ENCODE peak calls at places on chromosomes 13 and 19, in six cellular contexts. S, B, W, I, F and U are unnamed samples. For H3K36me3, the result is how much of the 10 kb centered on the place peaks cover.

GRCh38 chr19:33284756-33285155 is 17.6 kb downstream of the CEBPA start:
- DNase-seq in S (no peak), I (no peak), W (no peak), B (no peak), F (no peak), U (peak)

GRCh38 chr19:18644144-18645034 is 7.6 kb downstream of the KLHL26 start:
- DNase-seq in F (peak), B (no peak), W (no peak), I (no peak), S (no peak), U (no peak)

GRCh38 chr19:19087676-19088075 is 23.9 kb downstream of the SLC25A42 start:
- DNase-seq in I (no peak), S (no peak), W (no peak), F (no peak), B (no peak), U (no peak)

GRCh38 chr19:38557205-38557799 is 60.5 kb downstream of the MAP4K1 start:
- DNase-seq in I (peak), F (no peak), B (no peak), W (no peak), S (no peak), U (no peak)

GRCh38 chr13:110125157-110125556 is 181.8 kb downstream of the COL4A1 start:
- DNase-seq in S (no peak), I (no peak), F (peak), W (no peak), B (no peak), U (no peak)

GRCh38 chr13:50531917-50532899 is 311.3 kb downstream of the DLEU7 start:
- DNase-seq in F (peak), W (no peak), S (no peak), B (no peak), I (no peak), U (no peak)

GRCh38 chr13:89401209-89401810 is 1730.1 kb downstream of the SLITRK5 start:
- DNase-seq in S (no peak), F (peak), W (no peak), I (no peak), B (no peak), U (no peak)

GRCh38 chr19:21607453-21607852 is 102.1 kb downstream of the ZNF429 start:
- DNase-seq in W (no peak), B (no peak), S (no peak), I (no peak), F (no peak), U (no peak)

DNA sequence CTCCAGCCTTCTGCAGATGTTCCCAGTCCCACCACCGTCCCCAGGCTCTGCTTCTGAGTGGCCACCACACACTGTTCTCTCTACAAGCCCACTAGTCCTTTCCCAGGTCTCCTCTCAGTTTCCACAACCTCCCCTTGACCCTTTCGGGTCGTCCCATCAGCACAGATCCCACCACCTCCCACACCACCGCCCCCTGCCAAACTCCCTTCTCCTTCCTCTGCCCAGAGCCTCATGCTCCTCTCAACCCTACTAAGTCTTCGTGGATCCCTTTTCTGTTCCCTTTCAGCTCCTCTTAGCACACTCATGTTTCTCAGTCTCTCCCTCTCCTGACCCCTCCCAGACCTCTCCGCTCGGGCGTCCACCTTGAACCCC is 1.9 kb downstream of the NAPA start:
- DNase-seq in F (no peak), W (no peak), S (peak), I (no peak), B (no peak), U (no peak)
- H3K9ac ChIP-seq in F (peak), W (no peak), S (no peak), I (peak), B (peak), U (peak)

DNA sequence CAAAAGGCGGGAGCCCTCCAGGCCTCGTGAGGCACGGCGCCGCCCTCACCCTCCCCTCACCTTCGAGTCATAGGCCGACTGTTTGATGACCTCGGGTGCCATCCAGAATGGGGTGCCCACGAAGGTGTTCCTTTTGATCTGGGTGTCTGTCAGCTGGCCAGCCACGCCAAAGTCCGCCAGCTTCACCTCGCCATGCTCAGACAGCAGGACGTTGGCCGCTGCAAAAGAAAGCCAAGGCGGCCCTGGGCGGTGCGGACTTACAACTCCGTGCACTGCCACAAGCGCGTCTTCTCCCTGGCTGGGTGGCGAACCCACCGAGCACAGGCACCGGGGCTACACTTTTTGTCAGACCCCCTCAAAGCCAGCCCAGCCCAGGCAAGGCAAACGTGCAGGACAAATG is 102.1 kb downstream of the STK24 start:
- DNase-seq in B (no peak), I (no peak), W (no peak), F (no peak), S (no peak), U (no peak)
- H3K36me3 ChIP-seq in B (under half), I (under half), W (under half), F (under half), S (under half), U (under half)

DNA sequence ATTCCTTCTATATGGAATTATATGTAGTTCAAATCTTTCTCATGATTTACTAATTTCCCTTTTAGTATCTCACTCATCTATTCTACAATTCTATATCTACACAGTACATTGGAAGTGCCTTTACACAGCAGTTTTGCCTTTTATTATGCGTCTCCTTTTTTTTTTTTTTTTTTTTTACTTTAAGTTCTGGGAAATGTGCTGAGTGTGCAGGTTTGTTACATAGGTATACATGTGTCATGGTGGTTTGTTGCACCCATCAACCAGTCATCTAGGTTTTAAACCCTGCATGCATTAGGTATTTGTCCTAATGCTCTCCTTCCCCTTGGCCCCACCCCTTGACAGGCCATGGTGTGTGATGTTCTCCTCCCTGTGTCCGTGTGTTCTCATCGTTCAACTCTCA is 1150.1 kb upstream of the PRR20A start:
- DNase-seq in S (no peak), W (no peak), I (no peak), B (no peak), F (no peak), U (no peak)
- H3K9ac ChIP-seq in S (no peak), W (no peak), I (no peak), B (no peak), F (no peak), U (no peak)

GRCh38 chr19:45349430-45349941 is 8.9 kb downstream of the KLC3 start:
- DNase-seq in I (no peak), S (no peak), F (no peak), B (no peak), W (no peak), U (no peak)

GRCh38 chr19:45347570-45348366 is 7.2 kb downstream of the KLC3 start:
- DNase-seq in I (no peak), S (no peak), F (no peak), W (no peak), B (no peak), U (no peak)

GRCh38 chr19:45349126-45349415 is 8.5 kb downstream of the KLC3 start:
- DNase-seq in I (no peak), F (no peak), B (no peak), S (no peak), W (no peak), U (no peak)

GRCh38 chr19:45350477-45351058 is 10.0 kb downstream of the KLC3 start:
- DNase-seq in W (no peak), B (no peak), S (no peak), F (no peak), I (no peak), U (no peak)

GRCh38 chr19:45348367-45349125 is 8.0 kb downstream of the KLC3 start:
- DNase-seq in W (no peak), B (no peak), S (no peak), F (no peak), I (no peak), U (no peak)
- H3K36me3 ChIP-seq in W (under half), B (under half), S (under half), F (under half), I (under half), U (under half)

GRCh38 chr13:105982219-105982618 is 553.2 kb downstream of the EFNB2 start:
- DNase-seq in B (no peak), S (peak), I (no peak), W (no peak), F (no peak), U (peak)
- H3K9ac ChIP-seq in B (no peak), S (no peak), I (no peak), W (no peak), F (no peak), U (no peak)

GRCh38 chr13:67175836-67176235 is 54.3 kb downstream of the PCDH9 start:
- DNase-seq in F (no peak), S (no peak), B (no peak), I (no peak), W (no peak), U (no peak)
- H3K36me3 ChIP-seq in F (under half), S (under half), B (under half), I (under half), W (under half), U (under half)

GRCh38 chr19:28880735-28881401 is 332.1 kb downstream of the UQCRFS1 start:
- DNase-seq in W (no peak), I (no peak), B (no peak), F (no peak), S (peak), U (no peak)
- H3K9ac ChIP-seq in W (no peak), I (no peak), B (no peak), F (no peak), S (no peak), U (no peak)

GRCh38 chr19:58204566-58204965 is 21.7 kb downstream of the ZNF274 start:
- DNase-seq in I (no peak), F (no peak), S (no peak), B (no peak), W (no peak), U (no peak)

GRCh38 chr19:58213075-58213369 is 15.7 kb upstream of the ZNF544 start:
- DNase-seq in I (no peak), F (no peak), B (no peak), W (no peak), S (no peak), U (no peak)

GRCh38 chr19:58212336-58213074 is 16.2 kb upstream of the ZNF544 start:
- DNase-seq in S (no peak), I (no peak), W (no peak), F (no peak), B (no peak), U (no peak)

GRCh38 chr19:58203814-58204475 is 21.1 kb downstream of the ZNF274 start:
- DNase-seq in I (no peak), S (no peak), F (no peak), B (no peak), W (no peak), U (no peak)

DNA sequence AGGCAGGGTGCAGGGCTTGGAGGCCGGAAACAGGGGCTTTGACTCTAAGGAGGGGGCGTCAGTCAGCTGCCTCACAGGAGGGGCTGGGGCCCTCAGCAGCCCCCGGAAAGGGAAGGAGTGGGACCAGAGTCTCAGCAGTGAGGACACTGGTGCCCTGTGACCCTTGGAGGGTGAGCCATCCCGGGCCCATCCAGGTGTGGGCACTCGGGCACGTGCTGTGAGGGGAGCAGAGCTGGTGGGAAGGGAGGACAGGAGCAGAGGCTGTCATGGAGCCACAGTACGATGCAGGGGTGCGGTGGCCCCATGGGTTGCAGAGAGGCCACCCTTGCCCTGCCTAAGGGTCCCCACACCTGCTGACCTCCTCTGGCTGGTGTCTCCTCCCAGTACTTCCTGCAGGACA is 19.1 kb upstream of the ZNF544 start:
- DNase-seq in W (no peak), F (no peak), I (no peak), S (no peak), B (no peak), U (no peak)
- H3K36me3 ChIP-seq in W (half or more), F (under half), I (under half), S (half or more), B (half or more), U (half or more)

DNA sequence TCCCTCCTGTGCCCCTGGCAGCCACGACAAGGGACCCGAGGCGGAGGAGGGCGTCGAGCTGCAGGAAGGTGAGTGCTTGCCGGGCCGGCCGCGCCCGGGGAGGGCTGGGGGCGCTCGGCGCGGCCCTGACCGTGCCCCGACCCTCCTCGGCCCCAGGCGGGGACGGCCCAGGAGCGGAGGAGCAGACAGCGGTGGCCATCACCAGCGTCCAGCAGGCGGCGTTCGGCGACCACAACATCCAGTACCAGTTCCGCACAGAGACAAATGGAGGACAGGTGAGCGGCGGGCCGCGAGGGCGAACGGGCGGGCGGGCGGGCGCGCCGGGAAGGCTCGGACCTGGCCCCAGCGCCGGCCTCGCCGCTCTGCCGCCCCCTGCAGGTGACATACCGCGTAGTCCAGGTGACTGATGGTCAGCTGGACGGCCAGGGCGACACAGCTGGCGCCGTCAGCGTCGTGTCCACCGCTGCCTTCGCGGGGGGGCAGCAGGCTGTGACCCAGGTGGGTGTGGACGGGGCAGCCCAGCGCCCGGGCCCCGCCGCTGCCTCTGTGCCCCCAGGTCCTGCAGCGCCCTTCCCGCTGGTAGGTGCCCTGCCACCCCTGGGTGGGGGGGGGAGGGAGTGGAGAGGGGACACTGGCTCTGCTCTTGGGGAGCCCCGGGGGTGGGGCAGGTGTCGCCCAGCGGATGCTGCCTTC is 809 bp downstream of the USF2 start:
- DNase-seq in W (peak), I (peak), F (peak), S (peak), B (peak), U (peak)
- H3K9ac ChIP-seq in W (peak), I (peak), F (peak), S (peak), B (peak), U (no peak)

GRCh38 chr13:46152627-46153328 is 29.2 kb downstream of the LCP1 start:
- DNase-seq in B (peak), F (no peak), I (no peak), W (no peak), S (no peak), U (no peak)

GRCh38 chr13:46145950-46146349 is 36.0 kb downstream of the LCP1 start:
- DNase-seq in B (no peak), I (no peak), W (no peak), F (no peak), S (no peak), U (no peak)

GRCh38 chr13:46146898-46147297 is 35.1 kb downstream of the LCP1 start:
- DNase-seq in W (no peak), I (no peak), F (no peak), S (peak), B (peak), U (peak)

GRCh38 chr13:46150134-46150693 is 31.8 kb downstream of the LCP1 start:
- DNase-seq in W (no peak), I (no peak), F (no peak), S (no peak), B (no peak), U (no peak)

DNA sequence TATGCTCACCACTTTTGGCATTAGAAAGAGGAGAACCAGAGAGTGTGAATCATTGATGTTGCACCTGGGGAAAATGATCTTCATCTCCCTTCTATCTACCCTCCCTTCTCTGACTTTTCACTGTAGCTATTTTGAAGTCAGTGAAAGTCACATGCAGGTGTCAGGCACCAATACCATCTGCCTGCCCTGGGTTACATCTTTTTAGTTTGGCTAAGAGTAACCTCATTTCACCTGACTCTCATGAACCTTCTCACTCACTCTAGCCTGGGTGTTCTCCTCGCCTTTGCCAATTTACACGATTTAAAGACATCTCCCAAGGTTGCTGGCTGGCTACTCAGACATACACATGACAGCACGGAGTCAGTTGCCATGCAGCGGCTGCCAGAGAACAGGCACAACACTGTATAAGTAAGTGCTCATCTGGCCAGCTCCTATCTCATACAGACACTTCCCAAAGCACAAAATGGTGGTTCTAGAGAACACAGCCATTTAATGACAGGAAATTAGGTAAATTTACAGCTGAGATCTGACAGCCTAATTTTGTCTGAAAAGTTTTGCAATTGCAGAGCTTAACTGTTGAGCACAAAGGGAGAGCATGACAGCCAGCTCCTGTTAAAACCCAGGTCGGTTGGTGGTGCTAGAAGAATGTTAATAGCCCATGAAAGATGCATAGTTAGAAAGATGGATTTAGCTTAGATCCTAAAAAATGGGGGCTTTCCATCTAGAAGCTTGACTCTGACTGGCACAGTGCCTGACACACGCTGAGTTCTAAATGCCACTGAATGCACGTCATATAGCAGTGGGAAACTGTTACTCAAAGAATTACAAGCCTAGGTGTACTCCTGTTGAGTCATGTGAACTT is 32.5 kb downstream of the LCP1 start:
- DNase-seq in F (peak), B (no peak), I (no peak), S (no peak), W (no peak), U (no peak)
- H3K36me3 ChIP-seq in F (under half), B (under half), I (under half), S (under half), W (under half), U (under half)